ENCODE peak calls at places on chromosomes 5 and 9, in nine cellular contexts. One of them, this sample, is unnamed. For H3K4me1, the result is how much of the 10 kb centered on the place peaks cover.

GRCh38 chr5:138974227-138975063 is 99.3 kb upstream of the LRRTM2 start:
- DNase-seq in fibroblast of lung: peak
- DNase-seq in IMR-90: peak
- DNase-seq in suprapubic skin: peak
- DNase-seq in BE2C: peak
- DNase-seq in aorta: peak
- DNase-seq in prostate gland: no peak
- DNase-seq in transverse colon: no peak
- DNase-seq in Peyer's patch: no peak
- DNase-seq in this sample: no peak

GRCh38 chr5:148653840-148654781 is at the start of gene HTR4:
- DNase-seq in Peyer's patch: peak
- DNase-seq in fibroblast of lung: no peak
- DNase-seq in transverse colon: peak
- DNase-seq in suprapubic skin: no peak
- DNase-seq in prostate gland: no peak
- DNase-seq in aorta: no peak
- DNase-seq in IMR-90: no peak
- DNase-seq in BE2C: peak
- DNase-seq in this sample: peak

GRCh38 chr5:81165493-81166119 is 67.5 kb upstream of the CKMT2 start:
- DNase-seq in BE2C: peak
- DNase-seq in prostate gland: peak
- DNase-seq in transverse colon: peak
- DNase-seq in suprapubic skin: no peak
- DNase-seq in fibroblast of lung: peak
- DNase-seq in IMR-90: peak
- DNase-seq in aorta: no peak
- DNase-seq in Peyer's patch: peak
- DNase-seq in this sample: peak

GRCh38 chr9:126592461-126592860 is 21.3 kb upstream of the LMX1B start:
- DNase-seq in aorta: no peak
- DNase-seq in transverse colon: no peak
- DNase-seq in fibroblast of lung: no peak
- DNase-seq in Peyer's patch: no peak
- DNase-seq in suprapubic skin: no peak
- DNase-seq in BE2C: no peak
- DNase-seq in IMR-90: no peak
- DNase-seq in prostate gland: no peak
- DNase-seq in this sample: no peak

GRCh38 chr5:30581198-30581925 is 612.1 kb upstream of the CDH6 start:
- DNase-seq in suprapubic skin: no peak
- DNase-seq in prostate gland: no peak
- DNase-seq in Peyer's patch: no peak
- DNase-seq in BE2C: no peak
- DNase-seq in fibroblast of lung: peak
- DNase-seq in IMR-90: no peak
- DNase-seq in transverse colon: no peak
- DNase-seq in aorta: no peak
- DNase-seq in this sample: no peak

GRCh38 chr5:10469253-10470030 is 27.8 kb downstream of the ROPN1L start:
- DNase-seq in aorta: no peak
- DNase-seq in fibroblast of lung: no peak
- DNase-seq in transverse colon: no peak
- DNase-seq in Peyer's patch: no peak
- DNase-seq in suprapubic skin: no peak
- DNase-seq in BE2C: no peak
- DNase-seq in prostate gland: no peak
- DNase-seq in IMR-90: peak
- DNase-seq in this sample: no peak

GRCh38 chr5:120382813-120383212 is 81.3 kb upstream of the PRR16 start:
- DNase-seq in fibroblast of lung: no peak
- DNase-seq in IMR-90: no peak
- DNase-seq in transverse colon: no peak
- DNase-seq in prostate gland: no peak
- DNase-seq in BE2C: no peak
- DNase-seq in aorta: no peak
- DNase-seq in Peyer's patch: no peak
- DNase-seq in suprapubic skin: no peak
- DNase-seq in this sample: no peak

GRCh38 chr5:99037668-99038067 is 108.9 kb upstream of the CHD1 start:
- DNase-seq in BE2C: no peak
- DNase-seq in fibroblast of lung: no peak
- DNase-seq in prostate gland: no peak
- DNase-seq in transverse colon: peak
- DNase-seq in aorta: peak
- DNase-seq in suprapubic skin: no peak
- DNase-seq in Peyer's patch: no peak
- DNase-seq in IMR-90: no peak
- DNase-seq in this sample: peak

GRCh38 chr5:78530342-78531096 is 118.1 kb downstream of the LHFPL2 start:
- DNase-seq in IMR-90: peak
- DNase-seq in fibroblast of lung: peak
- DNase-seq in Peyer's patch: no peak
- DNase-seq in prostate gland: no peak
- DNase-seq in transverse colon: no peak
- DNase-seq in BE2C: no peak
- DNase-seq in aorta: no peak
- DNase-seq in suprapubic skin: no peak
- DNase-seq in this sample: peak

GRCh38 chr5:160341309-160341874 is 29.0 kb upstream of the CCNJL start:
- DNase-seq in Peyer's patch: no peak
- DNase-seq in suprapubic skin: no peak
- DNase-seq in transverse colon: no peak
- DNase-seq in IMR-90: no peak
- DNase-seq in fibroblast of lung: no peak
- DNase-seq in BE2C: no peak
- DNase-seq in aorta: no peak
- DNase-seq in prostate gland: no peak
- DNase-seq in this sample: no peak

GRCh38 chr5:23571059-23571458 is 63.6 kb downstream of the PRDM9 start:
- DNase-seq in BE2C: no peak
- DNase-seq in IMR-90: no peak
- DNase-seq in Peyer's patch: no peak
- DNase-seq in fibroblast of lung: no peak
- DNase-seq in suprapubic skin: no peak
- DNase-seq in aorta: no peak
- DNase-seq in transverse colon: no peak
- DNase-seq in prostate gland: no peak
- DNase-seq in this sample: no peak

GRCh38 chr9:129748249-129748648 is 4.6 kb downstream of the PTGES start:
- DNase-seq in aorta: no peak
- DNase-seq in transverse colon: no peak
- DNase-seq in IMR-90: peak
- DNase-seq in prostate gland: no peak
- DNase-seq in fibroblast of lung: peak
- DNase-seq in BE2C: no peak
- DNase-seq in Peyer's patch: no peak
- DNase-seq in suprapubic skin: no peak
- DNase-seq in this sample: no peak
- H3K4me3 ChIP-seq in aorta: no peak
- H3K4me3 ChIP-seq in transverse colon: no peak
- H3K4me3 ChIP-seq in IMR-90: no peak
- H3K4me3 ChIP-seq in prostate gland: no peak
- H3K4me3 ChIP-seq in fibroblast of lung: no peak
- H3K4me3 ChIP-seq in BE2C: no peak
- H3K4me3 ChIP-seq in Peyer's patch: no peak
- H3K4me3 ChIP-seq in suprapubic skin: no peak
- H3K4me3 ChIP-seq in this sample: no peak

GRCh38 chr9:34518896-34519295 is 3.9 kb downstream of the ENHO start:
- DNase-seq in BE2C: no peak
- DNase-seq in fibroblast of lung: no peak
- DNase-seq in suprapubic skin: no peak
- DNase-seq in IMR-90: no peak
- DNase-seq in prostate gland: no peak
- DNase-seq in Peyer's patch: no peak
- DNase-seq in transverse colon: no peak
- DNase-seq in aorta: no peak
- DNase-seq in this sample: no peak
- H3K4me1 ChIP-seq in BE2C: under half
- H3K4me1 ChIP-seq in fibroblast of lung: under half
- H3K4me1 ChIP-seq in suprapubic skin: under half
- H3K4me1 ChIP-seq in IMR-90: under half
- H3K4me1 ChIP-seq in prostate gland: under half
- H3K4me1 ChIP-seq in Peyer's patch: under half
- H3K4me1 ChIP-seq in transverse colon: under half
- H3K4me1 ChIP-seq in aorta: under half
- H3K4me1 ChIP-seq in this sample: under half

GRCh38 chr5:96288845-96289185 is 144.2 kb downstream of the PCSK1 start:
- DNase-seq in aorta: no peak
- DNase-seq in fibroblast of lung: peak
- DNase-seq in BE2C: no peak
- DNase-seq in transverse colon: no peak
- DNase-seq in Peyer's patch: no peak
- DNase-seq in suprapubic skin: no peak
- DNase-seq in prostate gland: no peak
- DNase-seq in IMR-90: peak
- DNase-seq in this sample: no peak
- H3K4me3 ChIP-seq in aorta: no peak
- H3K4me3 ChIP-seq in fibroblast of lung: no peak
- H3K4me3 ChIP-seq in BE2C: no peak
- H3K4me3 ChIP-seq in transverse colon: no peak
- H3K4me3 ChIP-seq in Peyer's patch: no peak
- H3K4me3 ChIP-seq in suprapubic skin: no peak
- H3K4me3 ChIP-seq in prostate gland: no peak
- H3K4me3 ChIP-seq in IMR-90: no peak
- H3K4me3 ChIP-seq in this sample: no peak

GRCh38 chr9:35733109-35733541 is 659 bp downstream of the CREB3 start:
- DNase-seq in BE2C: no peak
- DNase-seq in prostate gland: peak
- DNase-seq in suprapubic skin: no peak
- DNase-seq in transverse colon: peak
- DNase-seq in IMR-90: peak
- DNase-seq in Peyer's patch: no peak
- DNase-seq in aorta: peak
- DNase-seq in fibroblast of lung: peak
- DNase-seq in this sample: peak

GRCh38 chr9:35732185-35733108 is at the start of the genes CREB3 and TLN1:
- DNase-seq in IMR-90: peak
- DNase-seq in fibroblast of lung: peak
- DNase-seq in transverse colon: peak
- DNase-seq in aorta: peak
- DNase-seq in suprapubic skin: peak
- DNase-seq in BE2C: peak
- DNase-seq in Peyer's patch: peak
- DNase-seq in prostate gland: peak
- DNase-seq in this sample: peak

GRCh38 chr9:35730486-35730854 is 1.5 kb downstream of the TLN1 start:
- DNase-seq in transverse colon: no peak
- DNase-seq in Peyer's patch: no peak
- DNase-seq in aorta: no peak
- DNase-seq in IMR-90: no peak
- DNase-seq in suprapubic skin: no peak
- DNase-seq in BE2C: no peak
- DNase-seq in fibroblast of lung: no peak
- DNase-seq in prostate gland: no peak
- DNase-seq in this sample: no peak

GRCh38 chr9:35729700-35730485 is 2.1 kb downstream of the TLN1 start:
- DNase-seq in BE2C: peak
- DNase-seq in Peyer's patch: peak
- DNase-seq in aorta: peak
- DNase-seq in IMR-90: peak
- DNase-seq in transverse colon: peak
- DNase-seq in suprapubic skin: no peak
- DNase-seq in fibroblast of lung: peak
- DNase-seq in prostate gland: no peak
- DNase-seq in this sample: peak

DNA sequence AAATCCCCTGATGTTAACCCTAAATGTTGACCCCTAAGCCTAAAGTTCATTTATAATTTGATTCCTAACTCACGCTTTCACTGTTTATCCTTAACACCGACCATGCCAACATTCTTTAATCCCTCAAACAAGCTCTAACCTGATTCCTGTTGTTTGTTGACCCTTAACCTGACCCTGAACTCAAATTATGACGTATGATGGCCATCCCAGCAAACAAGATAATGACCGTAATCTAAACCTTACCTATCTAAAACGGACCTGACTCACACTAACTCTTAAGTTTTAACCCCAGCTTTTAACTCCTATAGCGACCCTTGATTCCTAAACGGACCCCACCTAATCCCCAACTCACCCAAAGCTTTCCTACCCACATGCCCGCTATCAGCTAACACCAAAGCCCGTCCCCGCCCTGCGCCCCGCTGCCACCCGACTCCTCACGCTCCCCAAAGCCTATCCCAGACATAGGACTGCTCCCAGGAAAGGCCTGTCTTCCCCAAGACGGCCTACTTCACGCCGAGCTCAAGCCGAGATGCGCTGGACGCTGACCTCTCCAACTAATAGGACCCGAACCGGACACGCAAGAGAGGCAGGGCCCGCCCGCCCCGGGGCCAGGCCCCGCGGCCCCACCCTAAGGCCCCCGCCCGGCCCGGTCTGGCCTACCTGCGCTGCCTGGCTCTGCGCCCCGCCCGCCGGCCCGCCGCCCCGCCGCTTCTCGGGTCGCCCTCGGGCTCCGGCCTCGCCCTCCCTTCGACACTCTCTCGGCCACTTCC is 395 bp downstream of the TLN1 start:
- DNase-seq in transverse colon: no peak
- DNase-seq in IMR-90: no peak
- DNase-seq in prostate gland: no peak
- DNase-seq in BE2C: no peak
- DNase-seq in suprapubic skin: peak
- DNase-seq in aorta: no peak
- DNase-seq in fibroblast of lung: peak
- DNase-seq in Peyer's patch: no peak
- DNase-seq in this sample: peak
- H3K4me1 ChIP-seq in transverse colon: half or more
- H3K4me1 ChIP-seq in IMR-90: under half
- H3K4me1 ChIP-seq in prostate gland: under half
- H3K4me1 ChIP-seq in BE2C: under half
- H3K4me1 ChIP-seq in suprapubic skin: half or more
- H3K4me1 ChIP-seq in aorta: under half
- H3K4me1 ChIP-seq in fibroblast of lung: under half
- H3K4me1 ChIP-seq in Peyer's patch: under half
- H3K4me1 ChIP-seq in this sample: under half